ENCODE peak calls at places on chromosomes 11 and 22, in four cellular contexts. Q, Y, D and C are unnamed samples.

GRCh38 chr11:86182976-86183584 is 61.5 kb upstream of the EED start:
- DNase-seq in Q (no peak), Y (no peak), D (no peak), C (no peak)

GRCh38 chr22:22201185-22201924 is 43.2 kb upstream of the VPREB1 start:
- DNase-seq in Q (peak; percentile 21), Y (peak; percentile 70), D (no peak), C (no peak)

GRCh38 chr11:17014774-17015638 is 792 bp upstream of the PLEKHA7 start:
- DNase-seq in Q (no peak), Y (no peak), D (no peak), C (no peak)

GRCh38 chr11:64400096-64400495 is 41.1 kb downstream of the RPS6KA4 start:
- DNase-seq in Q (no peak), Y (no peak), D (no peak), C (no peak)

GRCh38 chr11:122656073-122656630 is 630 bp downstream of the UBASH3B start:
- DNase-seq in Q (peak; percentile 15), Y (peak; percentile 88), D (peak; percentile 45), C (peak; percentile 82)

GRCh38 chr22:40190501-40190900 is 12.8 kb downstream of the TNRC6B start:
- DNase-seq in Q (no peak), Y (no peak), D (no peak), C (no peak)

GRCh38 chr11:66448523-66448922 is 9.9 kb upstream of the MRPL11 start:
- DNase-seq in Q (no peak), Y (no peak), D (no peak), C (no peak)

GRCh38 chr11:67468509-67468834 is 579 bp downstream of the TMEM134 start:
- DNase-seq in Q (no peak), Y (no peak), D (no peak), C (no peak)

GRCh38 chr11:125312391-125312790 is 147.8 kb downstream of the PKNOX2 start:
- DNase-seq in Q (no peak), Y (peak; percentile 76), D (no peak), C (peak; percentile 41)

GRCh38 chr22:43289551-43289963 is 53.6 kb downstream of the SCUBE1 start:
- DNase-seq in Q (no peak), Y (no peak), D (no peak), C (no peak)

GRCh38 chr11:109862808-109863207 is 230.4 kb upstream of the ZC3H12C start:
- DNase-seq in Q (no peak), Y (no peak), D (peak; percentile 29), C (no peak)

GRCh38 chr11:8291421-8292350 is 28.0 kb upstream of the LMO1 start:
- DNase-seq in Q (no peak), Y (peak; percentile 42), D (no peak), C (no peak)

GRCh38 chr11:58485961-58486360 is 21.9 kb downstream of the OR5B21 start:
- DNase-seq in Q (no peak), Y (no peak), D (no peak), C (no peak)

GRCh38 chr11:46916669-46917108 is 1.7 kb downstream of the LRP4 start:
- DNase-seq in Q (no peak), Y (no peak), D (peak; percentile 34), C (peak; percentile 83)

GRCh38 chr22:43185860-43186261 is 1.1 kb downstream of the TTLL12 start:
- DNase-seq in Q (no peak), Y (no peak), D (no peak), C (peak; percentile 83)

GRCh38 chr11:37512156-37512780 is 914.2 kb upstream of the RAG2 start:
- DNase-seq in Q (no peak), Y (no peak), D (no peak), C (no peak)

GRCh38 chr11:14751975-14752407 is 108.4 kb downstream of the PDE3B start:
- DNase-seq in Q (no peak), Y (no peak), D (no peak), C (no peak)

GRCh38 chr11:112583246-112583893 is 322.7 kb upstream of the PLET1 start:
- DNase-seq in Q (no peak), Y (no peak), D (no peak), C (no peak)

GRCh38 chr22:37253164-37253660 is 9.1 kb upstream of the RAC2 start:
- DNase-seq in Q (no peak), Y (no peak), D (no peak), C (no peak)

GRCh38 chr11:110184466-110184865 is 91.3 kb downstream of the ZC3H12C start:
- DNase-seq in Q (no peak), Y (peak; percentile 36), D (no peak), C (no peak)

GRCh38 chr11:47656284-47656915 is 14.0 kb upstream of the MTCH2 start:
- DNase-seq in Q (no peak), Y (no peak), D (no peak), C (no peak)

GRCh38 chr11:79466411-79466810 is 25.6 kb upstream of the TENM4 start:
- DNase-seq in Q (no peak), Y (no peak), D (peak; percentile 15), C (no peak)

GRCh38 chr22:36739185-36739584 is 35.6 kb upstream of the CACNG2 start:
- DNase-seq in Q (no peak), Y (peak; percentile 13), D (no peak), C (no peak)